ENCODE peak calls at places on chromosomes 4 and X, in six cellular contexts. B is cardiac muscle cell, T is PC-3, Y is pancreas, S is colonic mucosa, A is BE2C. L is an unnamed sample.

GRCh38 chr4:176134670-176135069 is 60.7 kb downstream of the SPATA4 start:
- DNase-seq in B (no peak), T (no peak), Y (no peak), S (no peak), A (no peak), L (no peak)

GRCh38 chr4:6282247-6282646 is 12.6 kb downstream of the WFS1 start:
- DNase-seq in B (peak; percentile 67), T (no peak), Y (no peak), S (no peak), A (no peak), L (no peak)

GRCh38 chr4:71711044-71711984 is 72.6 kb downstream of the GC start:
- DNase-seq in B (no peak), T (no peak), Y (no peak), S (peak; percentile 43), A (no peak), L (no peak)

GRCh38 chr4:26857278-26858034 is 3.2 kb upstream of the STIM2 start:
- DNase-seq in B (peak; percentile 93), T (peak; percentile 83), Y (peak; percentile 94), S (peak; percentile 88), A (peak; percentile 84), L (peak; percentile 88)

GRCh38 chrX:66038115-66038514 is 1.8 kb downstream of the VSIG4 start:
- DNase-seq in B (no peak), T (no peak), Y (no peak), S (no peak), A (no peak), L (no peak)

GRCh38 chr4:8337083-8337482 is 67.5 kb downstream of the HTRA3 start:
- DNase-seq in B (no peak), T (no peak), Y (no peak), S (no peak), A (no peak), L (no peak)

GRCh38 chr4:155353923-155354540 is 22.7 kb downstream of the MAP9 start:
- DNase-seq in B (peak; percentile 82), T (peak; percentile 73), Y (peak; percentile 58), S (peak; percentile 61), A (peak; percentile 85), L (peak; percentile 59)

GRCh38 chrX:125646195-125646594 is 326.5 kb downstream of the TEX13C start:
- DNase-seq in B (no peak), T (peak; percentile 1), Y (no peak), S (no peak), A (no peak), L (peak; percentile 8)

GRCh38 chrX:80388206-80388605 is 32.0 kb upstream of the TENT5D start:
- DNase-seq in B (no peak), T (peak; percentile 57), Y (no peak), S (no peak), A (no peak), L (no peak)

GRCh38 chr4:173647902-173648301 is 117.9 kb upstream of the HAND2 start:
- DNase-seq in B (no peak), T (no peak), Y (no peak), S (no peak), A (peak; percentile 85), L (no peak)

GRCh38 chr4:79050521-79050880 is 111.3 kb upstream of the PAQR3 start:
- DNase-seq in B (no peak), T (no peak), Y (no peak), S (peak; percentile 18), A (no peak), L (no peak)

GRCh38 chr4:184616633-184617471 is 32.4 kb downstream of the CASP3 start:
- DNase-seq in B (no peak), T (no peak), Y (no peak), S (no peak), A (no peak), L (no peak)

GRCh38 chr4:125225806-125226205 is 88.9 kb upstream of the FAT4 start:
- DNase-seq in B (no peak), T (no peak), Y (no peak), S (no peak), A (no peak), L (no peak)

GRCh38 chr4:156111706-156112105 is 158.0 kb upstream of the CTSO start:
- DNase-seq in B (no peak), T (no peak), Y (no peak), S (no peak), A (no peak), L (no peak)

GRCh38 chr4:5955856-5956255 is 62.4 kb downstream of the C4orf50 start:
- DNase-seq in B (no peak), T (no peak), Y (no peak), S (no peak), A (no peak), L (no peak)

GRCh38 chrX:9160698-9161329 is 126.9 kb upstream of the FAM9B start:
- DNase-seq in B (no peak), T (peak; percentile 10), Y (no peak), S (no peak), A (no peak), L (no peak)

GRCh38 chr4:42578187-42578586 is 78.7 kb downstream of the ATP8A1 start:
- DNase-seq in B (no peak), T (no peak), Y (no peak), S (no peak), A (no peak), L (no peak)

GRCh38 chrX:74343970-74344622 is 40.1 kb downstream of the ZCCHC13 start:
- DNase-seq in B (peak; percentile 95), T (peak; percentile 96), Y (peak; percentile 65), S (peak; percentile 73), A (peak; percentile 67), L (peak; percentile 68)

GRCh38 chr4:112201915-112202505 is 29.6 kb upstream of the AP1AR start:
- DNase-seq in B (no peak), T (no peak), Y (no peak), S (no peak), A (no peak), L (no peak)

GRCh38 chrX:41862562-41863184 is 60.7 kb downstream of the CASK start:
- DNase-seq in B (no peak), T (no peak), Y (no peak), S (no peak), A (no peak), L (no peak)

GRCh38 chrX:41858161-41858775 is 65.1 kb downstream of the CASK start:
- DNase-seq in B (no peak), T (no peak), Y (no peak), S (no peak), A (no peak), L (no peak)

GRCh38 chrX:41868392-41868977 is 54.9 kb downstream of the CASK start:
- DNase-seq in B (no peak), T (no peak), Y (no peak), S (no peak), A (no peak), L (no peak)

GRCh38 chrX:41857670-41858069 is 65.7 kb downstream of the CASK start:
- DNase-seq in B (no peak), T (no peak), Y (no peak), S (no peak), A (no peak), L (no peak)

DNA sequence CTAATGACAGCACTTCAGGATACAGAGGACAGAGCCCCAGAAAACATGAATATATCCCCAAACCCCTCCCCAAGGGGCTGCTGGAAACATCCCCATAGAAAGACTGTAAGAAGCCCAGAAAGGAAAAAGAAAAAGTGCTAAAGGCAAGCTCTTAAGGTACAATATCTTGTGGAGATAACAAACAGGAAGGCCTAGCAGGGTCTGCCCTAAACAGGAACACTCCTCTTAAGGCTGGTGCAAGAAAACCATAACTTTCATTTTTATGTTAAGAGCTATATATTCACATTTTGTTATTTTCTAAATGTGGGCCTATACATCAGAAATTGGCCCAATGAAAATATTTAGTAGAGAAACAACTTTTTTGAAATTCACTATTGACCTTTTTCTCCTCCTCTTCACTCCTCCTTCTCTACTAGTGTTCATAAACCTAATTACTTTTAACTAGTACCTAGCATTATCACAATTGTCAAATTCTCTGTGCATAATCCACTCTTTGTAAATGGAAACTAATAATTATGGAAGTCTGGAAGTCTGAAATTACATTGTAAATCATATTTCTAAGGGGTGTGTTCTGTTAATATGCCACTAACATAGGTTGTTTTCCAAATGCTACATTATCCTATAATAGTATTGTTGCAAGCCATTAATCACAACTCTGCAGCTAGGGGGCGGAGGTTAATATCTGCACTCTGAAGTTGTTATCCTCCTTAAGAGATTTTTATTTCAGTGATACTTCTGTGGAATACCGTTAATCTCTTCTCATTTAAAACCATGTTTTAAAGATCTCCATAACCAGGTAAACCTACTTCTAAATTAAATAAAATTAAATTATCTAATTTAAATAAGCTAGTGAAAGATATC is 59.8 kb downstream of the CASK start:
- DNase-seq in B (no peak), T (peak; percentile 3), Y (no peak), S (no peak), A (no peak), L (no peak)
- TF ChIP-seq CTCF in B (no peak), T (peak; percentile 46), Y (no peak), S (no peak), A (peak; percentile 21), L (no peak)

GRCh38 chr4:55340246-55340645 is 5.8 kb upstream of the SRD5A3 start:
- DNase-seq in B (no peak), T (no peak), Y (no peak), S (no peak), A (no peak), L (no peak)
- H3K4me1 ChIP-seq in B (no peaks in the 10 kb centered on the region), T (peaks cover 7% of the 10 kb centered on the region), Y (no peaks in the 10 kb centered on the region), S (no peaks in the 10 kb centered on the region), A (no peaks in the 10 kb centered on the region), L (no peaks in the 10 kb centered on the region)

DNA sequence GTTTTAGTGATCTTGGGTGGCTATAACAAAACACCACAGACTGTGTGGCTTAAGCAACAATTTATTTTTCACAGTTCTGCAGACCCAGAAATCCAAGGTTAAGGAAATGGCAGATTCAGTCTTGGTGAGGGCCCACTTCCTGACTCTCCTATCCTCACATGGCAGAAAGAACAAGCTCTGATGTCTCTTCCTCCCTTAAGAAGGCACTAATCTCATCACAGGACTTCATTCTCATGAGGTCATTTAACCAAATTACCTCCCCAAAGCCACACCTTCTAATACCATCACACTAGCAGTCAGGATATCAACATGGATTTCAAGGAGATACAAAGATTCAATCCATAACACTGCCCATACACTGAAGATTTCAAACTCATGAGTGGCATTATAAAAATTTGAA is 350.3 kb downstream of the GRID2 start:
- DNase-seq in B (no peak), T (no peak), Y (no peak), S (no peak), A (no peak), L (no peak)
- TF ChIP-seq CTCF in B (no peak), T (no peak), Y (no peak), S (no peak), A (no peak), L (no peak)

DNA sequence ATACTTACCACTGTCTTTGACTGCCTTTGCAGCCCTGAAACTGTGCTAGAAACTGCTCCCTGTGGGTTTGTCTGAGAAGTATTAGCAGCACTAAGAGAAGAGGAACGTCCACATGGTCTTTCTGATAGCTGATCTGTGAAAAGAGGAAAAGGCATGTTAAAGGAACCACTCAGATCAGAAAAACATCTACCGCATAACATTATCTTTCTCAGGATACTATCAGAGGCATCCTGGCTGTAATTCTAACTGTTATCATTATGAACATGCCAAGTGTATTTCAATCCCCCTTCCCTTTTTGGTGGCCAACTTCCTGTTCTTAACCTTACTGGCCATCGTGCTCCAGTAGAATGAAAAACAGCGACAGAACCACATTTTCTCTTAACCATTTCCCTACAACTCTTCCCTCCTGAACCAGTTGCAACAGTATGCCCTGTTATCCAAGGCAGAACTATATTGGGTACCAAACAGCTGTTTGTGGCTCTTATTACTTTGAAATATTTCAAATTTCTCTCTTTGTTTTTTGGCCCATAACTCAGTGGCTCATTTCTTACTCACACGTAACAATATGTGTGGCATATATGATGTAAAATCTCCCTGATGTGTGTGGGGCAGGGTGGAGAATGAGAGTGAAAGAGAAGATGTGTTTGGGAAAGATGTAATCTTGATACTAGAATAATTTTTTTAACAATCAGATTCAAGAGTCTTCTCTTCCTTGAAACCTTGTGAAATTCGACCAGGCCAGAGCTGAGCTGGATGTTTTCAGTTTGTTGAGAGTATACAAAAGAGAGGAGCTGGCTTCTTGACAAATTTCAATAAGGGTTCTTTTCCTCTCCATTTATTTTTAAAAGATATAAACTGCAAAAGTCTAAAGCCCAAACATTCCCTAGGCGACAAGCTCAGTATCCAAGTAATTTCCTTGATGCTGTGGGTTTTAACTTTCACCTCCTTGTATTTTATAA is 35.2 kb downstream of the ARHGEF6 start:
- DNase-seq in B (no peak), T (no peak), Y (no peak), S (no peak), A (no peak), L (no peak)
- H3K4me1 ChIP-seq in B (no peaks in the 10 kb centered on the region), T (no peaks in the 10 kb centered on the region), Y (no peaks in the 10 kb centered on the region), S (no peaks in the 10 kb centered on the region), A (no peaks in the 10 kb centered on the region), L (no peaks in the 10 kb centered on the region)